ENCODE peak calls at places on chromosomes 2 and 18, in five cellular contexts. One of them, this sample, is unnamed.

GRCh38 chr2:145380436-145381017 is 860.6 kb upstream of the ZEB2 start:
- DNase-seq in body of pancreas: no peak
- DNase-seq in stomach: no peak
- DNase-seq in DND-41: no peak
- DNase-seq in brain microvascular endothelial cell: peak
- DNase-seq in this sample: no peak

GRCh38 chr2:121003391-121003790 is 267.7 kb downstream of the GLI2 start:
- DNase-seq in body of pancreas: no peak
- DNase-seq in stomach: no peak
- DNase-seq in DND-41: no peak
- DNase-seq in brain microvascular endothelial cell: no peak
- DNase-seq in this sample: no peak

GRCh38 chr2:16438571-16439294 is 226.9 kb downstream of the CYRIA start:
- DNase-seq in body of pancreas: no peak
- DNase-seq in stomach: no peak
- DNase-seq in DND-41: no peak
- DNase-seq in brain microvascular endothelial cell: no peak
- DNase-seq in this sample: no peak

GRCh38 chr2:24981742-24982141 is 10.0 kb upstream of the DNAJC27 start:
- DNase-seq in body of pancreas: no peak
- DNase-seq in stomach: no peak
- DNase-seq in DND-41: no peak
- DNase-seq in brain microvascular endothelial cell: no peak
- DNase-seq in this sample: no peak

GRCh38 chr2:29480423-29480822 is 365.2 kb downstream of the CLIP4 start:
- DNase-seq in body of pancreas: no peak
- DNase-seq in stomach: no peak
- DNase-seq in DND-41: no peak
- DNase-seq in brain microvascular endothelial cell: no peak
- DNase-seq in this sample: no peak

GRCh38 chr2:39494784-39495251 is 57.7 kb upstream of the MAP4K3 start:
- DNase-seq in body of pancreas: peak
- DNase-seq in stomach: no peak
- DNase-seq in DND-41: no peak
- DNase-seq in brain microvascular endothelial cell: peak
- DNase-seq in this sample: no peak

GRCh38 chr2:28225472-28225915 is 167.2 kb upstream of the FOSL2 start:
- DNase-seq in body of pancreas: no peak
- DNase-seq in stomach: no peak
- DNase-seq in DND-41: no peak
- DNase-seq in brain microvascular endothelial cell: no peak
- DNase-seq in this sample: no peak

GRCh38 chr2:186328848-186329247 is 157.2 kb upstream of the ZC3H15 start:
- DNase-seq in body of pancreas: no peak
- DNase-seq in stomach: no peak
- DNase-seq in DND-41: no peak
- DNase-seq in brain microvascular endothelial cell: no peak
- DNase-seq in this sample: no peak

GRCh38 chr2:25606892-25607291 is 66.5 kb downstream of the DTNB start:
- DNase-seq in body of pancreas: no peak
- DNase-seq in stomach: no peak
- DNase-seq in DND-41: no peak
- DNase-seq in brain microvascular endothelial cell: no peak
- DNase-seq in this sample: no peak

GRCh38 chr2:165078913-165079312 is 123.6 kb upstream of the SLC38A11 start:
- DNase-seq in body of pancreas: no peak
- DNase-seq in stomach: no peak
- DNase-seq in DND-41: no peak
- DNase-seq in brain microvascular endothelial cell: no peak
- DNase-seq in this sample: no peak

GRCh38 chr2:240390091-240391073 is 45.1 kb upstream of the GPC1 start:
- DNase-seq in body of pancreas: peak
- DNase-seq in stomach: no peak
- DNase-seq in DND-41: peak
- DNase-seq in brain microvascular endothelial cell: no peak
- DNase-seq in this sample: no peak

GRCh38 chr18:79639072-79639829 is 40.4 kb upstream of the CTDP1 start:
- DNase-seq in body of pancreas: no peak
- DNase-seq in stomach: no peak
- DNase-seq in DND-41: no peak
- DNase-seq in brain microvascular endothelial cell: no peak
- DNase-seq in this sample: no peak

GRCh38 chr2:58508021-58508420 is 266.9 kb upstream of the FANCL start:
- DNase-seq in body of pancreas: no peak
- DNase-seq in stomach: no peak
- DNase-seq in DND-41: no peak
- DNase-seq in brain microvascular endothelial cell: no peak
- DNase-seq in this sample: no peak

GRCh38 chr2:201654611-201655384 is 11.5 kb upstream of the TMEM237 start:
- DNase-seq in body of pancreas: no peak
- DNase-seq in stomach: no peak
- DNase-seq in DND-41: no peak
- DNase-seq in brain microvascular endothelial cell: peak
- DNase-seq in this sample: no peak

GRCh38 chr2:124034265-124034664 is 9.2 kb downstream of the CNTNAP5 start:
- DNase-seq in body of pancreas: no peak
- DNase-seq in stomach: no peak
- DNase-seq in DND-41: no peak
- DNase-seq in brain microvascular endothelial cell: no peak
- DNase-seq in this sample: peak

GRCh38 chr2:8002765-8003393 is 679.0 kb upstream of the ID2 start:
- DNase-seq in body of pancreas: no peak
- DNase-seq in stomach: no peak
- DNase-seq in DND-41: no peak
- DNase-seq in brain microvascular endothelial cell: peak
- DNase-seq in this sample: no peak

GRCh38 chr2:215396595-215397313 is 39.1 kb downstream of the FN1 start:
- DNase-seq in body of pancreas: no peak
- DNase-seq in stomach: no peak
- DNase-seq in DND-41: no peak
- DNase-seq in brain microvascular endothelial cell: no peak
- DNase-seq in this sample: no peak
- H3K4me3 ChIP-seq in body of pancreas: no peak
- H3K4me3 ChIP-seq in stomach: no peak
- H3K4me3 ChIP-seq in DND-41: no peak
- H3K4me3 ChIP-seq in brain microvascular endothelial cell: no peak
- H3K4me3 ChIP-seq in this sample: no peak

GRCh38 chr2:94869131-94869530 is 2.1 kb upstream of the TEKT4 start:
- DNase-seq in body of pancreas: no peak
- DNase-seq in stomach: no peak
- DNase-seq in DND-41: no peak
- DNase-seq in brain microvascular endothelial cell: no peak
- DNase-seq in this sample: no peak

GRCh38 chr2:94871226-94872087 is at the start of gene TEKT4:
- DNase-seq in body of pancreas: no peak
- DNase-seq in stomach: no peak
- DNase-seq in DND-41: no peak
- DNase-seq in brain microvascular endothelial cell: no peak
- DNase-seq in this sample: no peak

GRCh38 chr2:94869552-94870391 is 1.5 kb upstream of the TEKT4 start:
- DNase-seq in body of pancreas: no peak
- DNase-seq in stomach: no peak
- DNase-seq in DND-41: no peak
- DNase-seq in brain microvascular endothelial cell: no peak
- DNase-seq in this sample: no peak

GRCh38 chr2:94872088-94872618 is 923 bp downstream of the TEKT4 start:
- DNase-seq in body of pancreas: no peak
- DNase-seq in stomach: no peak
- DNase-seq in DND-41: no peak
- DNase-seq in brain microvascular endothelial cell: no peak
- DNase-seq in this sample: no peak

DNA sequence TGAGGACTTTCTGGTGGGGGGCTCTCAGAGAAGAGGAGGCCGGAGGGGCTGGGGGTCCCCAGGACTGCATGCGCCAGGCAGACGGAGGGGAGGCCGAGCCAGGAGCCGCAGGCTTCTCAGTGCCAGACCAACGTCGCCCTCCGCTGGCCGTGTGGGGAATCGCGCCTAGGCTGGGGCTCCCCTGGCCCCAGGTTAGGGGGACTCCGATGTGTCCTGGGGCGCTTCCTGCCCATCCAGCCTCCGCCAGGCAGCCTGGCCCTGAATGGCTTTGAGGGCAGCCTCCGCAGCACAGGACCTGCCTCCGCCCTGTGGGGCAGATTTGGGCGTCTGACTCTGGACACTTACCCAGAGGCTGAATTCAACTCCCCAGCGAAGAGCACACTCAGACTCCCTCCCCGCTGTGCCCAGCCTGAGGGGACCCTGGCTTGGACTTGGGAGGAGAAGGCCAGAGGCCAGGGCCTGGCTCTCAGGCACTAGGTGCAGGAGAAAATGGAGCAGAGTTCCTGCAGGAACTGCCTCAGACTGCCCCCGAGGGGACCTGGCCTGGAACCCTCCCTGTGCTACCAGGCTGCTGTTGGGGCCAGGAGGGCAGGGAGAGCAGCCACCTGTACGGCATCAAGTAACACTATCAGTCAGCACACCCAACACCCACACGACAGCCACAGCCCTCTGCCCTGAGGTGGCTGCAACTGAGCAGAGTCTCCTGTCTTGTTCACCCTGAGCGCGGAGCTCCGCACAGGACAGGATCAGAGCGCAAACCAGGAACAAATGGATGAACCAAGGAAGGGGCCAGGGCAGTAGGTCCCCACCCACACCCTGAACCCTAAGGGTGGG is 621 bp upstream of the TEKT4 start:
- DNase-seq in body of pancreas: no peak
- DNase-seq in stomach: no peak
- DNase-seq in DND-41: peak
- DNase-seq in brain microvascular endothelial cell: no peak
- DNase-seq in this sample: no peak
- TF ChIP-seq CTCF in body of pancreas: peak
- TF ChIP-seq CTCF in stomach: no peak
- TF ChIP-seq CTCF in DND-41: peak
- TF ChIP-seq CTCF in brain microvascular endothelial cell: peak
- TF ChIP-seq CTCF in this sample: peak

GRCh38 chr2:110115291-110116032 is at the start of gene MALL:
- DNase-seq in body of pancreas: peak
- DNase-seq in stomach: peak
- DNase-seq in DND-41: no peak
- DNase-seq in brain microvascular endothelial cell: no peak
- DNase-seq in this sample: peak
- H3K4me3 ChIP-seq in body of pancreas: no peak
- H3K4me3 ChIP-seq in stomach: peak
- H3K4me3 ChIP-seq in DND-41: no peak
- H3K4me3 ChIP-seq in brain microvascular endothelial cell: peak
- H3K4me3 ChIP-seq in this sample: peak

GRCh38 chr2:119421731-119422130 is 9.9 kb upstream of the TMEM37 start:
- DNase-seq in body of pancreas: no peak
- DNase-seq in stomach: no peak
- DNase-seq in DND-41: no peak
- DNase-seq in brain microvascular endothelial cell: no peak
- DNase-seq in this sample: no peak
- TF ChIP-seq CTCF in body of pancreas: no peak
- TF ChIP-seq CTCF in stomach: no peak
- TF ChIP-seq CTCF in DND-41: no peak
- TF ChIP-seq CTCF in brain microvascular endothelial cell: no peak
- TF ChIP-seq CTCF in this sample: no peak

This sample was measured in LNCaP clone FGC.